ENCODE peak calls at places on chromosome 10, in five cellular contexts. X is stimulated activated CD4-positive, alpha-beta T cell treated with anti-CD3 and anti-CD28 coated beads, Interleukin-4, amount 100 ng/mL, for 4 hours; D is hippocampal formation; C is T follicular helper cell; R is DMS79. I is an unnamed sample.

GRCh38 chr10:71522438-71523144 is 125.9 kb downstream of the CDH23 start:
- DNase-seq in X (no peak), D (no peak), C (no peak), R (no peak), I (no peak)

GRCh38 chr10:76316234-76316633 is 884.8 kb downstream of the LRMDA start:
- DNase-seq in X (no peak), D (no peak), C (no peak), R (no peak), I (no peak)

GRCh38 chr10:43594944-43595589 is 11.2 kb upstream of the ZNF485 start:
- DNase-seq in X (peak; percentile 41), D (no peak), C (no peak), R (no peak), I (no peak)

GRCh38 chr10:106043833-106044232 is 1120.7 kb downstream of the SORCS1 start:
- DNase-seq in X (no peak), D (no peak), C (no peak), R (no peak), I (no peak)

GRCh38 chr10:13684252-13684791 is 97.6 kb downstream of the PRPF18 start:
- DNase-seq in X (no peak), D (peak; percentile 31), C (no peak), R (no peak), I (peak; percentile 37)

GRCh38 chr10:4451512-4451911 is 374.5 kb upstream of the AKR1E2 start:
- DNase-seq in X (no peak), D (no peak), C (no peak), R (no peak), I (no peak)

GRCh38 chr10:22314852-22315251 is 1.3 kb upstream of the COMMD3 start:
- DNase-seq in X (no peak), D (no peak), C (no peak), R (no peak), I (no peak)

GRCh38 chr10:42973411-42973810 is 103.5 kb upstream of the RET start:
- DNase-seq in X (no peak), D (no peak), C (no peak), R (no peak), I (no peak)

GRCh38 chr10:120584786-120585185 is 127.8 kb downstream of the PLPP4 start:
- DNase-seq in X (no peak), D (no peak), C (no peak), R (no peak), I (no peak)

GRCh38 chr10:127034224-127034623 is 129.0 kb downstream of the DOCK1 start:
- DNase-seq in X (no peak), D (no peak), C (no peak), R (no peak), I (no peak)

GRCh38 chr10:35447693-35448407 is 111.5 kb downstream of the CCNY start:
- DNase-seq in X (no peak), D (peak; percentile 17), C (peak; percentile 9), R (no peak), I (no peak)

GRCh38 chr10:72107325-72108003 is 19.1 kb upstream of the SPOCK2 start:
- DNase-seq in X (no peak), D (no peak), C (peak; percentile 28), R (no peak), I (no peak)

GRCh38 chr10:33655921-33656320 is 321.5 kb upstream of the NRP1 start:
- DNase-seq in X (no peak), D (no peak), C (no peak), R (no peak), I (no peak)

GRCh38 chr10:60896033-60896432 is 48.0 kb downstream of the RHOBTB1 start:
- DNase-seq in X (no peak), D (no peak), C (no peak), R (no peak), I (no peak)

GRCh38 chr10:46555713-46556514 is 544 bp downstream of the GPRIN2 start:
- DNase-seq in X (no peak), D (no peak), C (no peak), R (peak; percentile 18), I (no peak)

GRCh38 chr10:74039561-74040145 is 41.7 kb downstream of the VCL start:
- DNase-seq in X (no peak), D (no peak), C (no peak), R (no peak), I (no peak)

GRCh38 chr10:21519981-21520436 is 5.5 kb downstream of the SKIDA1 start:
- DNase-seq in X (no peak), D (no peak), C (no peak), R (peak; percentile 30), I (no peak)

GRCh38 chr10:91562839-91563581 is 69.9 kb downstream of the PPP1R3C start:
- DNase-seq in X (no peak), D (no peak), C (no peak), R (no peak), I (no peak)

GRCh38 chr10:70958396-70958795 is 70.0 kb upstream of the PCBD1 start:
- DNase-seq in X (no peak), D (no peak), C (no peak), R (no peak), I (no peak)

GRCh38 chr10:12200850-12201249 is 4.9 kb downstream of the CDC123 start:
- DNase-seq in X (no peak), D (no peak), C (no peak), R (no peak), I (no peak)

GRCh38 chr10:133464582-133465031 is 10.9 kb downstream of the SCART1 start:
- DNase-seq in X (no peak), D (no peak), C (no peak), R (no peak), I (no peak)

GRCh38 chr10:77637986-77638765 is 568 bp upstream of the KCNMA1 start:
- DNase-seq in X (no peak), D (no peak), C (no peak), R (no peak), I (no peak)

GRCh38 chr10:130935051-130935450 is 376.5 kb downstream of the TCERG1L start:
- DNase-seq in X (no peak), D (no peak), C (no peak), R (no peak), I (no peak)

GRCh38 chr10:72001026-72001380 is 36.8 kb downstream of the CHST3 start:
- DNase-seq in X (no peak), D (no peak), C (no peak), R (no peak), I (no peak)

GRCh38 chr10:69406302-69406811 is 10.4 kb downstream of the TACR2 start:
- DNase-seq in X (no peak), D (no peak), C (no peak), R (no peak), I (no peak)

GRCh38 chr10:129448539-129448938 is 18.5 kb upstream of the MGMT start:
- DNase-seq in X (no peak), D (no peak), C (no peak), R (no peak), I (no peak)

GRCh38 chr10:69631566-69631965 is 1.5 kb downstream of the FAM241B start:
- DNase-seq in X (no peak), D (no peak), C (no peak), R (no peak), I (no peak)

GRCh38 chr10:36494386-36494785 is 631.0 kb upstream of the ANKRD30A start:
- DNase-seq in X (no peak), D (no peak), C (no peak), R (no peak), I (no peak)

GRCh38 chr10:125720002-125720382 is 483 bp downstream of the EDRF1 start:
- DNase-seq in X (no peak), D (no peak), C (no peak), R (no peak), I (no peak)

GRCh38 chr10:86295791-86296190 is 70.8 kb downstream of the GRID1 start:
- DNase-seq in X (no peak), D (no peak), C (no peak), R (no peak), I (no peak)

GRCh38 chr10:17200885-17201164 is 647 bp downstream of the TRDMT1 start:
- DNase-seq in X (peak; percentile 24), D (peak; percentile 54), C (no peak), R (peak; percentile 15), I (no peak)

GRCh38 chr10:11162828-11163599 is 145.3 kb downstream of the CELF2 start:
- DNase-seq in X (peak; percentile 71), D (peak; percentile 54), C (peak; percentile 66), R (no peak), I (peak; percentile 18)